ENCODE peak calls at places on chromosomes 7 and 10, in six cellular contexts. One of them, this sample, is unnamed.

GRCh38 chr7:2635148-2635668 is 3.4 kb downstream of the TTYH3 start:
- DNase-seq in H1: no peak
- DNase-seq in spleen: peak; percentile 76
- DNase-seq in lower leg skin: no peak
- DNase-seq in HCT116: no peak
- DNase-seq in tibial nerve: no peak
- DNase-seq in this sample: no peak

GRCh38 chr10:102555781-102556328 is 52.1 kb downstream of the SUFU start:
- DNase-seq in H1: no peak
- DNase-seq in spleen: no peak
- DNase-seq in lower leg skin: no peak
- DNase-seq in HCT116: no peak
- DNase-seq in tibial nerve: no peak
- DNase-seq in this sample: peak; percentile 59

GRCh38 chr10:17129711-17130110 is at the start of gene CUBN:
- DNase-seq in H1: no peak
- DNase-seq in spleen: no peak
- DNase-seq in lower leg skin: no peak
- DNase-seq in HCT116: no peak
- DNase-seq in tibial nerve: no peak
- DNase-seq in this sample: no peak

GRCh38 chr10:9951481-9952257 is 1066.0 kb upstream of the CELF2 start:
- DNase-seq in H1: no peak
- DNase-seq in spleen: no peak
- DNase-seq in lower leg skin: no peak
- DNase-seq in HCT116: no peak
- DNase-seq in tibial nerve: no peak
- DNase-seq in this sample: no peak

GRCh38 chr10:102596506-102596971 is 47.7 kb upstream of the TRIM8 start:
- DNase-seq in H1: peak; percentile 65
- DNase-seq in spleen: no peak
- DNase-seq in lower leg skin: no peak
- DNase-seq in HCT116: peak; percentile 57
- DNase-seq in tibial nerve: peak; percentile 47
- DNase-seq in this sample: peak; percentile 65

GRCh38 chr10:131905603-131906268 is 4.9 kb downstream of the PPP2R2D start:
- DNase-seq in H1: no peak
- DNase-seq in spleen: peak; percentile 34
- DNase-seq in lower leg skin: no peak
- DNase-seq in HCT116: no peak
- DNase-seq in tibial nerve: no peak
- DNase-seq in this sample: no peak

GRCh38 chr7:44647981-44648714 is 41.7 kb downstream of the OGDH start:
- DNase-seq in H1: no peak
- DNase-seq in spleen: no peak
- DNase-seq in lower leg skin: peak; percentile 49
- DNase-seq in HCT116: no peak
- DNase-seq in tibial nerve: no peak
- DNase-seq in this sample: no peak

GRCh38 chr7:93913197-93913596 is 6.8 kb downstream of the GNGT1 start:
- DNase-seq in H1: no peak
- DNase-seq in spleen: no peak
- DNase-seq in lower leg skin: no peak
- DNase-seq in HCT116: no peak
- DNase-seq in tibial nerve: no peak
- DNase-seq in this sample: no peak

GRCh38 chr10:101588879-101589278 is 758 bp downstream of the DPCD start:
- DNase-seq in H1: no peak
- DNase-seq in spleen: peak; percentile 47
- DNase-seq in lower leg skin: no peak
- DNase-seq in HCT116: peak; percentile 6
- DNase-seq in tibial nerve: no peak
- DNase-seq in this sample: peak; percentile 73

GRCh38 chr7:74371381-74372059 is 82.2 kb upstream of the GTF2IRD1 start:
- DNase-seq in H1: peak; percentile 70
- DNase-seq in spleen: no peak
- DNase-seq in lower leg skin: no peak
- DNase-seq in HCT116: peak; percentile 7
- DNase-seq in tibial nerve: no peak
- DNase-seq in this sample: no peak

GRCh38 chr7:73970801-73971229 is 57.2 kb upstream of the ELN start:
- DNase-seq in H1: no peak
- DNase-seq in spleen: peak; percentile 67
- DNase-seq in lower leg skin: peak; percentile 70
- DNase-seq in HCT116: no peak
- DNase-seq in tibial nerve: no peak
- DNase-seq in this sample: no peak

GRCh38 chr7:98309566-98309965 is 28.1 kb downstream of the BRI3 start:
- DNase-seq in H1: no peak
- DNase-seq in spleen: no peak
- DNase-seq in lower leg skin: no peak
- DNase-seq in HCT116: no peak
- DNase-seq in tibial nerve: no peak
- DNase-seq in this sample: no peak

GRCh38 chr10:1169186-1169885 is 113.2 kb downstream of the WDR37 start:
- DNase-seq in H1: no peak
- DNase-seq in spleen: peak; percentile 62
- DNase-seq in lower leg skin: no peak
- DNase-seq in HCT116: no peak
- DNase-seq in tibial nerve: no peak
- DNase-seq in this sample: no peak

GRCh38 chr7:108014747-108015682 is 12.1 kb upstream of the LAMB1 start:
- DNase-seq in H1: no peak
- DNase-seq in spleen: no peak
- DNase-seq in lower leg skin: no peak
- DNase-seq in HCT116: peak; percentile 32
- DNase-seq in tibial nerve: no peak
- DNase-seq in this sample: no peak

GRCh38 chr10:61897671-61898434 is 3.6 kb upstream of the ARID5B start:
- DNase-seq in H1: no peak
- DNase-seq in spleen: no peak
- DNase-seq in lower leg skin: no peak
- DNase-seq in HCT116: no peak
- DNase-seq in tibial nerve: peak; percentile 48
- DNase-seq in this sample: no peak

GRCh38 chr10:132926777-132927650 is 15.4 kb downstream of the CFAP46 start:
- DNase-seq in H1: no peak
- DNase-seq in spleen: peak; percentile 55
- DNase-seq in lower leg skin: no peak
- DNase-seq in HCT116: no peak
- DNase-seq in tibial nerve: no peak
- DNase-seq in this sample: no peak

GRCh38 chr7:3370068-3370704 is 69.1 kb downstream of the SDK1 start:
- DNase-seq in H1: no peak
- DNase-seq in spleen: no peak
- DNase-seq in lower leg skin: no peak
- DNase-seq in HCT116: no peak
- DNase-seq in tibial nerve: no peak
- DNase-seq in this sample: no peak

GRCh38 chr10:44995914-44996633 is 4.6 kb upstream of the ZNF22 start:
- DNase-seq in H1: peak; percentile 38
- DNase-seq in spleen: no peak
- DNase-seq in lower leg skin: peak; percentile 91
- DNase-seq in HCT116: no peak
- DNase-seq in tibial nerve: peak; percentile 79
- DNase-seq in this sample: no peak

GRCh38 chr10:15325243-15326002 is 45.7 kb downstream of the FAM171A1 start:
- DNase-seq in H1: no peak
- DNase-seq in spleen: no peak
- DNase-seq in lower leg skin: no peak
- DNase-seq in HCT116: peak; percentile 61
- DNase-seq in tibial nerve: no peak
- DNase-seq in this sample: peak; percentile 64

GRCh38 chr10:70562036-70562710 is 40.4 kb downstream of the PRF1 start:
- DNase-seq in H1: no peak
- DNase-seq in spleen: peak; percentile 67
- DNase-seq in lower leg skin: no peak
- DNase-seq in HCT116: no peak
- DNase-seq in tibial nerve: no peak
- DNase-seq in this sample: no peak

GRCh38 chr10:117617664-117618063 is 75.1 kb downstream of the EMX2 start:
- DNase-seq in H1: no peak
- DNase-seq in spleen: no peak
- DNase-seq in lower leg skin: peak; percentile 53
- DNase-seq in HCT116: no peak
- DNase-seq in tibial nerve: no peak
- DNase-seq in this sample: no peak

GRCh38 chr10:129896231-129897150 is 67.6 kb downstream of the EBF3 start:
- DNase-seq in H1: no peak
- DNase-seq in spleen: no peak
- DNase-seq in lower leg skin: no peak
- DNase-seq in HCT116: no peak
- DNase-seq in tibial nerve: no peak
- DNase-seq in this sample: no peak

GRCh38 chr10:23693398-23693797 is 254.5 kb downstream of the OTUD1 start:
- DNase-seq in H1: peak; percentile 75
- DNase-seq in spleen: peak; percentile 77
- DNase-seq in lower leg skin: no peak
- DNase-seq in HCT116: no peak
- DNase-seq in tibial nerve: no peak
- DNase-seq in this sample: no peak

GRCh38 chr10:79153753-79154152 is 85.0 kb downstream of the ZMIZ1 start:
- DNase-seq in H1: no peak
- DNase-seq in spleen: no peak
- DNase-seq in lower leg skin: peak; percentile 90
- DNase-seq in HCT116: no peak
- DNase-seq in tibial nerve: no peak
- DNase-seq in this sample: no peak

GRCh38 chr7:115410972-115411686 is 489.2 kb downstream of the MDFIC start:
- DNase-seq in H1: no peak
- DNase-seq in spleen: no peak
- DNase-seq in lower leg skin: no peak
- DNase-seq in HCT116: no peak
- DNase-seq in tibial nerve: no peak
- DNase-seq in this sample: no peak

DNA sequence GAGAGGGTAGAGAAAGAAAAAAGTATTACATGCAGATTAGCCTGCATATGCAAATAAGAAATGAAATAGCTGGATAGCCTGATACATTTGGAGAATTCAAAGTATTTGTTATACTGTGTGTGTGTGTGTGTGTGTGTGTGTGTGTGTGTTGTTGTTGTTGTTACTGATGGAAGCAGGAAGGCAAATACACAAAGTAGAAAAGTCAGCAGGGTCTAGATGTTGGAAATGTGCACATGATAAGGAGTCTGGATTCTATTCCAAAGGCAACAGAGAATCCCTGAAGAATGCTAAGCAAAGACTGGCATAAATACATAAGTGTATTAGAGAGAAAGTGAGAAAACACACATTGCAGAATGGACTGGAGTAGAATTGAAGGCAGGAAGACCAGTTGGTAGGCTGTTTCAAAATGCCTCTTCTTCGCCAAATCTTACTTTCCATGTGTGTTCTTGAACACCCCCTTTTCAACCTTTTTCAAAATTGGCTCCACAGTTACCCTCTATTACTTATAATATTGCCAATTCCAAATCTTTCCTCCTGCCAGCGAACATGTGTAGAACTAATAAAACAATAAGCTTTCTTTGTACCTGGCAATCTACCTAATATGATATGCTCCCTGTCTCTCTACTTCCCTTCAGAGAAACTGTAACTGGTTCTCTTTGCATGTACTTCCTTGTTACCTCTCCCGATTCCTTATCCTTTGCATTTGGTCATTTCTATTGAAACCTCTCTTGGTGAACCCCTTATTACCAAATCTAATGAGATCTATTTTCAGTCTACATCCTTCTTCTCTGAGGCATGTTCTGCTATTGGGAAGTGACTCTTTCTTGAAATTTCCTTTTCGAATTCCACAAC is 6.2 kb downstream of the CPED1 start:
- DNase-seq in H1: no peak
- DNase-seq in spleen: no peak
- DNase-seq in lower leg skin: no peak
- DNase-seq in HCT116: no peak
- DNase-seq in tibial nerve: no peak
- DNase-seq in this sample: no peak
- TF ChIP-seq POLR2A in H1: no peak
- TF ChIP-seq POLR2A in spleen: no peak
- TF ChIP-seq POLR2A in lower leg skin: no peak
- TF ChIP-seq POLR2A in HCT116: no peak
- TF ChIP-seq POLR2A in tibial nerve: no peak
- TF ChIP-seq POLR2A in this sample: no peak

DNA sequence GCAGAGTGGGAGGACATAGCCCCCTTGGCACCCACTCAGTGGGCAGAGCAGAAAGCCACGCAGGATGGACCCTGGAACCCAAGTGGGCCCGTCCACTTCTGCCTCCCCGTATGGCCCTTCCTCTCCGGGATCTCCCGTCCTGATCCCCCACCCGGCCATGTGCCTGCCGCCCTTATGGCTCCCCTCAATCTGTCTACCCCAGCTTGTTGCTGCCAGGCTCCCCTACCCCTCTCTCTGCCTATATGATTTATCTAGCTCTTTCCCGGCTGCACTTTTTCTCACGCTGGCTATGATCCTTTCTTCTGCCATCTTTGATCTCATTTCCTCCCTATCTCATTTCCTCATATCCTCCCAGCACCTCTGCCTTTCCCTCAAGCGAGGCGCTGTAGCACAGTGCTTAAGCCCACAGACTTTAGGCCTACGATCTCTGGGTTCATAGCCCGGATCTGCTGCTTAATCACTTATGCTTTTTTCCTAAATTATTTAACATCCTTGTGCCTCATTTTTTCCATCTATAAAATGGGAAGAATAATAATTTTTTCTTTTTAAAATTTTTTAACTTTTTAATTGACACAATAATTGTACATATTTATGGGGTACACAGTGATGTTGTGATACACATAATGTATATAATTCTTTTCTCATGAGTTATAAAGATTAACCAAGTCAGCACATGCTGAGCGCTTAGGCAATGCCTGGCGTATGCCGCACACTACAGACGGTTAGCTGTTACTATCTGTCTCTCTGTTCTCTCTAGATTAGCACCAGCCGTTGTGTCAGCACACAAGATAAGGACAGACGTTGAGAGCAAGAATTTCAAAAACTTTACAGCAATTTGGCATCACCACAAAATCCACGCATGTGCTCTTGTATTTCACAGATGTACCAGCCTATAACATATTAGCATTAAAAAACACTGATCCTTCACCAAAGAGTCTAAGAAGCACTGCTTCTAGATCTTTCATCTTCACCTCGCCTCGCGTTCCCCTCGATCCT is 18.1 kb downstream of the KCNH2 start:
- DNase-seq in H1: no peak
- DNase-seq in spleen: no peak
- DNase-seq in lower leg skin: no peak
- DNase-seq in HCT116: no peak
- DNase-seq in tibial nerve: no peak
- DNase-seq in this sample: no peak
- TF ChIP-seq POLR2A in H1: no peak
- TF ChIP-seq POLR2A in spleen: no peak
- TF ChIP-seq POLR2A in lower leg skin: no peak
- TF ChIP-seq POLR2A in HCT116: no peak
- TF ChIP-seq POLR2A in tibial nerve: no peak
- TF ChIP-seq POLR2A in this sample: no peak

GRCh38 chr10:109412353-109412752 is 511.0 kb downstream of the XPNPEP1 start:
- DNase-seq in H1: no peak
- DNase-seq in spleen: no peak
- DNase-seq in lower leg skin: no peak
- DNase-seq in HCT116: no peak
- DNase-seq in tibial nerve: no peak
- DNase-seq in this sample: no peak
- TF ChIP-seq POLR2A in H1: no peak
- TF ChIP-seq POLR2A in spleen: no peak
- TF ChIP-seq POLR2A in lower leg skin: no peak
- TF ChIP-seq POLR2A in HCT116: no peak
- TF ChIP-seq POLR2A in tibial nerve: no peak
- TF ChIP-seq POLR2A in this sample: no peak

GRCh38 chr7:121395961-121396757 is at the start of gene FAM3C:
- DNase-seq in H1: peak; percentile 92
- DNase-seq in spleen: peak; percentile 96
- DNase-seq in lower leg skin: peak; percentile 96
- DNase-seq in HCT116: peak; percentile 82
- DNase-seq in tibial nerve: peak; percentile 76
- DNase-seq in this sample: peak; percentile 70
- TF ChIP-seq POLR2A in H1: peak; percentile 88
- TF ChIP-seq POLR2A in spleen: peak; percentile 68
- TF ChIP-seq POLR2A in lower leg skin: peak; percentile 10
- TF ChIP-seq POLR2A in HCT116: peak; percentile 72
- TF ChIP-seq POLR2A in tibial nerve: peak; percentile 79
- TF ChIP-seq POLR2A in this sample: peak; percentile 83

This sample was measured in H54.